ENCODE peak calls at places on chromosomes 2 and 18, in four cellular contexts. U is ecto neural progenitor cell, I is KBM-7, D is hypothalamus. Q is an unnamed sample.

GRCh38 chr2:149365826-149366583 is 35.6 kb downstream of the LYPD6 start:
- DNase-seq in U (no peak), D (no peak), I (no peak), Q (no peak)

GRCh38 chr2:42835577-42836371 is 43.4 kb upstream of the HAAO start:
- DNase-seq in I (peak), U (no peak), D (no peak), Q (no peak)

GRCh38 chr2:170073288-170073687 is 104.7 kb upstream of the MYO3B start:
- DNase-seq in D (no peak), I (no peak), U (no peak), Q (no peak)

GRCh38 chr2:191556463-191556862 is 121.5 kb upstream of the NABP1 start:
- DNase-seq in I (no peak), D (no peak), U (no peak), Q (no peak)

GRCh38 chr18:55988537-55988936 is 400.5 kb upstream of the TCF4 start:
- DNase-seq in U (no peak), I (peak), D (no peak), Q (no peak)

GRCh38 chr2:120523766-120524165 is 177.8 kb downstream of the INHBB start:
- DNase-seq in U (no peak), D (no peak), I (no peak), Q (no peak)

GRCh38 chr18:37997695-37998094 is 432.1 kb upstream of the CELF4 start:
- DNase-seq in U (no peak), I (no peak), D (no peak), Q (no peak)

GRCh38 chr2:152925540-152926448 is 207.4 kb downstream of the ARL6IP6 start:
- DNase-seq in D (no peak), I (peak), U (peak), Q (peak)

GRCh38 chr2:15119722-15120175 is 441.4 kb downstream of the NBAS start:
- DNase-seq in U (no peak), I (peak), D (no peak), Q (peak)

GRCh38 chr2:23926289-23926749 is 604 bp downstream of the ATAD2B start:
- DNase-seq in D (no peak), I (no peak), U (peak), Q (peak)

GRCh38 chr2:2524340-2524941 is 193.4 kb upstream of the MYT1L start:
- DNase-seq in I (no peak), U (no peak), D (no peak), Q (no peak)

GRCh38 chr2:217167531-217167930 is 307.7 kb upstream of the TNP1 start:
- DNase-seq in U (no peak), I (no peak), D (no peak), Q (no peak)

GRCh38 chr2:71244302-71244660 is 17.4 kb upstream of the PAIP2B start:
- DNase-seq in I (no peak), D (no peak), U (no peak), Q (no peak)

GRCh38 chr2:2798337-2798736 is 467.3 kb upstream of the MYT1L start:
- DNase-seq in D (no peak), I (no peak), U (peak), Q (no peak)

GRCh38 chr2:393711-394696 is 106.1 kb upstream of the ALKAL2 start:
- DNase-seq in U (peak), D (no peak), I (peak), Q (no peak)

GRCh38 chr2:69926849-69927515 is 12.1 kb downstream of the MXD1 start:
- DNase-seq in I (no peak), U (no peak), D (no peak), Q (no peak)

Q was measured in H9.